ENCODE peak calls at places on chromosomes 12 and 14, in five cellular contexts. H is fibroblast of lung, B is testis, P is thoracic aorta, L is BE2C. V is an unnamed sample. For H3K4me1, the result is how much of the 10 kb centered on the place peaks cover.

GRCh38 chr12:48794870-48795269 is 6.0 kb upstream of the ADCY6 start:
- DNase-seq in B (no peak), L (no peak), P (no peak), H (no peak), V (no peak)

GRCh38 chr12:89525002-89525823 is 617 bp upstream of the GALNT4 start:
- DNase-seq in L (peak), H (peak), P (no peak), B (peak), V (peak)

GRCh38 chr14:38964630-38965029 is 138.4 kb downstream of the SEC23A start:
- DNase-seq in L (no peak), P (no peak), H (peak), B (no peak), V (no peak)

GRCh38 chr12:108568653-108569154 is 6.3 kb downstream of the ISCU start:
- DNase-seq in P (no peak), H (no peak), B (no peak), L (no peak), V (peak)

GRCh38 chr12:19544351-19544750 is 105.1 kb downstream of the AEBP2 start:
- DNase-seq in L (no peak), B (no peak), H (peak), P (no peak), V (no peak)

GRCh38 chr14:95402612-95403011 is 82.9 kb upstream of the CLMN start:
- DNase-seq in L (no peak), P (no peak), B (no peak), H (no peak), V (no peak)

GRCh38 chr12:121892673-121893561 is 4.3 kb downstream of the PSMD9 start:
- DNase-seq in P (no peak), H (no peak), B (no peak), L (no peak), V (no peak)

GRCh38 chr12:72271741-72272661 is at the start of gene TRHDE:
- DNase-seq in B (peak), H (peak), P (no peak), L (peak), V (no peak)

GRCh38 chr14:66563731-66564130 is 55.8 kb downstream of the GPHN start:
- DNase-seq in H (no peak), L (no peak), P (no peak), B (no peak), V (no peak)

GRCh38 chr12:91382081-91382543 is 199.5 kb upstream of the DCN start:
- DNase-seq in H (peak), L (peak), P (peak), B (peak), V (peak)

GRCh38 chr12:56983386-56983785 is 23.0 kb downstream of the ZBTB39 start:
- DNase-seq in H (no peak), P (no peak), L (no peak), B (no peak), V (no peak)

GRCh38 chr14:50045039-50045711 is 71.2 kb downstream of the VCPKMT start:
- DNase-seq in H (peak), P (peak), B (peak), L (no peak), V (peak)

GRCh38 chr12:85575115-85576096 is 260.8 kb downstream of the RASSF9 start:
- DNase-seq in H (peak), L (peak), B (peak), P (no peak), V (no peak)

GRCh38 chr12:107774349-107775029 is at the start of gene ASCL4:
- DNase-seq in H (no peak), P (no peak), L (no peak), B (no peak), V (no peak)

GRCh38 chr12:108804361-108804949 is 52.9 kb downstream of the SSH1 start:
- DNase-seq in P (no peak), H (peak), B (peak), L (peak), V (no peak)

DNA sequence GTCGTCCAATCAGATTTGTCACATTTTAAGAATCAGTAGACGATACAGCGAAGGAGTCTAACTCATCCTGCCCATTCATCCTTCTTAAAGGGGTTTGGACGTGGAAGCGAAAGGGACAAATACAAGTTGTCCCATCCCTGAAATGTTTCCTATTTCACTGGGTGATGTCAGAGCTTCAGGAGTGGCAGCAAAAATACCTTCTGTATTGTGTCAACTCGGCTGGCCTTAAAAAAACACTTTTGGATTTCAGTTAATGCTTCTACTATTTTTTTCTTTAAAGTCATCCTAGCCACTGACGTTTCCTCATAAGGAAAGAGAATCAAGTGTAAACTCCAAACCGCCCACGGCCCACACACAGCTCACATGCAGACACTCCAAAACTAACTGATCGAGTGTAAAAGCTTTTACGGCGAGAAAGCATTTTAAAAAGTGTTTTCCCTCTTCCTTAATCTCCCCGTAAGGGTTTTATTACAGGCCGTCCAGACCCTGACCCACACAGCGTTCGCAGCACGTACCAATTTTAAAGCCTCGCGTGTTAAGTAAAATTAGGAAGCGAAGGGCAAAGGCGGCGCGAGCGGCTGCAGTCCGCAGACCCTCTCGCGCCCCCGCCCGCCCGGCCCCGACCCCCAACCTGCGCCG is 593 bp downstream of the CFL2 start:
- DNase-seq in B (peak), H (peak), P (no peak), L (no peak), V (peak)
- H3K4me3 ChIP-seq in B (peak), H (peak), P (peak), L (peak), V (no peak)

GRCh38 chr12:53173085-53173715 is 7.3 kb upstream of the ZNF740 start:
- DNase-seq in B (no peak), L (no peak), H (peak), P (no peak), V (no peak)
- H3K4me1 ChIP-seq in B (under half), L (under half), H (under half), P (under half), V (under half)

DNA sequence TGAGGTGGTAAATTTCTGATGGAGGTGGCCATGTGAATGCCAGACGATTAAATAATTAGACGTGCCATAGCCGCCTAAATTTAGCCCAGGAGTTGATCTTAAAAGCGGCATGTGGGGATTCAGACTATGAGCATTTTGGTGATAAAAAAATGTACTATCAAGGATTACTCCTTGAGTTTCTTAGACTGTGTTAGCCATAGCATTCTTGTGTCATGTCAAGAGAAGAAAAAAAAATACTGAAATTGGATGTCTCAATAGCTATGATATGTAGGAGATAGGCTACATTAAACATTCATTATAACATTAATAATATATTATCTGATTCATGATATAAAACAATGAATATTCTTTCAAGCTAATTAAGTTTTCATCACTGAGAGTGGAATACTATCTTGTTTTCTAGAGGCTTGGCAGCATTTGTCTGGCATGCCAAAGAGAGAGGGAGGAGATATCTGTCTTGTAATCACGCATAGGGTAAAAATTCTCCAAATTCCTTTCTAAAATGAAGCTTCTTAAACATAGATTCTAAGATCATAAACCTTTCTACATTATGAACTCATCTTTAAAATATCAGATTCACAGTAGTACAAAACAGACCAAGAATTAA is 727.0 kb downstream of the C12orf50 start:
- DNase-seq in B (no peak), H (peak), L (no peak), P (no peak), V (no peak)
- H3K4me3 ChIP-seq in B (no peak), H (no peak), L (no peak), P (no peak), V (no peak)

DNA sequence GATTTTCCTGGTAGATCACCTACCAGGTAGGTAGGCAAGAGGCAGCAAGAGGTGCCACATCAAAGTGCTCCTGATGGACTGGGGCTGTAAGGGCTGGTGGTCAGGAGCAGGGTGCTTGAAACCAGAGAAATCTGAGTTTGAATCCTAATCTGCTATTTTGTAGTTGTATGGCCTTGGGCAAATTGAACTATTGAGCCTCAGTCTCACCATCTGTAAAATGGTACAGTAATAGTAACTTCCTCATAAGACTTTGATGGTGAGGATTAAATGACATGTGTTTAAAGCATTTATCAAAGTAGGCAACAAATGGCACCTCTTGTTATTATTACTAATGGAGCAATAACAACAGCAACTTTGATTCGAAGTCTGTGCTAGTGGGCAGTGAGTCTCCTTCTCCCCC is 32.0 kb downstream of the JDP2 start:
- DNase-seq in L (no peak), P (no peak), H (no peak), B (no peak), V (no peak)
- H3K4me1 ChIP-seq in L (under half), P (under half), H (under half), B (under half), V (under half)

DNA sequence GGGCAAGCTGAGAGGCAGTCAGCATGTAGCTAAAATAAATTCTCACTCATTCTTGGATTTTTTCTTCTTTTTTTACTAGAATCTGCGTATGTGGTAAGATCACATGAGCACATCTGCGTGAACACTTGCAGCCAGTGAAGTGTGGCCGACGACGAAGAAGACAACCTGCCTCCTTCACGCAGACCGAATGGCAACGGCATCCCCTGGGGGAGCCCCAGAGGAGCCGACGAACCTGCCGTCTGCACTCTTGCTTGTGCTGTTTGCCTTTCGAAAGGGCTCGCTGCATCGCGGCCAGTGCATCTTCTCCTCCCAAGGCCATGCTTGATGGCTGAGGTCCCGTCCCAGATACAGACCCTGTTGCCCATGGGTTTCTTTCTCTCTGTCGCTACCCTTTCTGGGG is 113.8 kb downstream of the KCNK10 start:
- DNase-seq in H (no peak), L (no peak), B (no peak), P (no peak), V (no peak)
- H3K4me3 ChIP-seq in H (no peak), L (no peak), B (no peak), P (no peak), V (no peak)